ENCODE peak calls at places on chromosomes 7 and 10, in seven cellular contexts. A is IMR-90, O is mammary epithelial cell, R is stomach, Y is heart left ventricle, C is OCI-LY7, J is PC-9. H is an unnamed sample.

GRCh38 chr7:121305109-121305508 is 23.7 kb upstream of the WNT16 start:
- DNase-seq in O (no peak), C (no peak), Y (no peak), A (peak), R (no peak), J (no peak), H (no peak)

GRCh38 chr7:42910306-42910705 is 1.6 kb downstream of the C7orf25 start:
- DNase-seq in C (no peak), O (no peak), J (no peak), Y (no peak), A (no peak), R (no peak), H (no peak)

GRCh38 chr7:27560706-27561235 is 101.9 kb downstream of the HIBADH start:
- DNase-seq in J (no peak), C (no peak), Y (no peak), R (no peak), O (peak), A (peak), H (no peak)

GRCh38 chr7:749121-749520 is 22.0 kb upstream of the PRKAR1B start:
- DNase-seq in C (no peak), A (no peak), O (no peak), R (peak), Y (no peak), J (no peak), H (peak)

GRCh38 chr10:91907914-91908357 is 1.4 kb downstream of the FGFBP3 start:
- DNase-seq in Y (no peak), C (no peak), J (no peak), A (no peak), O (no peak), R (no peak), H (no peak)

GRCh38 chr7:7567898-7568531 is 1.3 kb downstream of the MIOS start:
- DNase-seq in R (no peak), O (no peak), A (no peak), J (peak), Y (no peak), C (peak), H (no peak)

GRCh38 chr7:56493704-56494450 is 377.7 kb upstream of the NUPR2 start:
- DNase-seq in A (no peak), Y (no peak), J (no peak), O (no peak), C (no peak), R (no peak), H (no peak)

GRCh38 chr7:106987777-106988176 is 56.7 kb upstream of the PRKAR2B start:
- DNase-seq in O (no peak), J (no peak), C (no peak), Y (no peak), A (no peak), R (no peak), H (no peak)

GRCh38 chr10:43888551-43888950 is 239.9 kb upstream of the ZNF32 start:
- DNase-seq in C (no peak), R (no peak), Y (no peak), A (peak), O (peak), J (no peak), H (no peak)

GRCh38 chr10:88019753-88020152 is 156.3 kb downstream of the PTEN start:
- DNase-seq in Y (no peak), O (no peak), J (no peak), C (no peak), R (no peak), A (peak), H (no peak)

GRCh38 chr10:17412323-17412722 is 42.1 kb downstream of the ST8SIA6 start:
- DNase-seq in A (no peak), Y (no peak), O (no peak), J (no peak), C (no peak), R (no peak), H (no peak)

GRCh38 chr10:72009062-72009429 is 44.9 kb downstream of the CHST3 start:
- DNase-seq in R (no peak), A (no peak), O (peak), C (no peak), Y (no peak), J (no peak), H (no peak)

GRCh38 chr7:156650042-156650441 is 9.5 kb downstream of the RNF32 start:
- DNase-seq in J (no peak), A (no peak), Y (no peak), R (peak), C (no peak), O (no peak), H (no peak)

GRCh38 chr7:157140118-157140905 is 1.6 kb downstream of the UBE3C start:
- DNase-seq in J (no peak), R (no peak), C (peak), O (no peak), Y (no peak), A (no peak), H (no peak)

GRCh38 chr10:12644380-12645144 is 295.2 kb downstream of the CAMK1D start:
- DNase-seq in O (no peak), Y (no peak), R (no peak), C (no peak), A (no peak), J (no peak), H (no peak)

GRCh38 chr7:44724276-44724675 is 24.4 kb upstream of the ZMIZ2 start:
- DNase-seq in A (no peak), C (no peak), J (no peak), Y (no peak), O (no peak), R (no peak), H (no peak)

GRCh38 chr10:86078639-86079035 is 288.0 kb downstream of the GRID1 start:
- DNase-seq in Y (no peak), O (no peak), A (no peak), C (no peak), R (peak), J (no peak), H (no peak)

GRCh38 chr10:97708976-97709745 is 4.4 kb upstream of the MARVELD1 start:
- DNase-seq in C (peak), Y (peak), R (peak), A (peak), O (no peak), J (peak), H (no peak)

GRCh38 chr10:93712593-93712992 is 10.2 kb upstream of the FRA10AC1 start:
- DNase-seq in J (no peak), A (no peak), Y (no peak), R (no peak), C (no peak), O (no peak), H (no peak)

GRCh38 chr10:124825702-124826101 is 24.1 kb downstream of the ABRAXAS2 start:
- DNase-seq in Y (no peak), C (no peak), O (no peak), J (no peak), A (no peak), R (no peak), H (no peak)

GRCh38 chr10:114311496-114312195 is 72.6 kb downstream of the VWA2 start:
- DNase-seq in J (no peak), A (no peak), C (no peak), O (no peak), R (no peak), Y (no peak), H (no peak)

GRCh38 chr7:120843121-120843520 is 14.8 kb downstream of the TSPAN12 start:
- DNase-seq in C (no peak), R (no peak), Y (no peak), A (peak), J (no peak), O (no peak), H (no peak)

GRCh38 chr10:125824736-125825135 is 1.4 kb downstream of the BCCIP start:
- DNase-seq in O (peak), Y (no peak), R (no peak), A (peak), J (peak), C (no peak), H (no peak)

GRCh38 chr7:155377837-155378579 is 79.9 kb upstream of the EN2 start:
- DNase-seq in Y (peak), O (peak), C (no peak), J (no peak), R (no peak), A (peak), H (no peak)
- H3K4me3 ChIP-seq in Y (no peak), O (no peak), C (no peak), J (no peak), R (peak), A (no peak), H (peak)

GRCh38 chr10:81920213-81920829 is 45.3 kb downstream of the NRG3 start:
- DNase-seq in J (no peak), C (peak), R (no peak), Y (no peak), A (no peak), O (no peak), H (no peak)
- TF ChIP-seq CTCF in J (peak), C (peak), R (no peak), Y (no peak), A (no peak), O (no peak), H (peak)

GRCh38 chr7:95412075-95412474 is 15.9 kb upstream of the PON3 start:
- DNase-seq in A (no peak), R (no peak), J (no peak), C (no peak), O (no peak), Y (no peak), H (no peak)
- H3K4me3 ChIP-seq in A (no peak), R (no peak), J (no peak), C (no peak), O (no peak), Y (no peak), H (no peak)

GRCh38 chr10:54402576-54402975 is 398.5 kb downstream of the PCDH15 start:
- DNase-seq in J (no peak), A (peak), Y (no peak), C (peak), R (no peak), O (peak), H (peak)
- TF ChIP-seq CTCF in J (peak), A (peak), Y (peak), C (peak), R (no peak), O (peak), H (peak)

GRCh38 chr10:62814901-62815372 is 1.2 kb downstream of the EGR2 start:
- DNase-seq in R (no peak), Y (peak), O (no peak), A (no peak), J (no peak), C (no peak), H (no peak)
- H3K4me3 ChIP-seq in R (peak), Y (peak), O (peak), A (peak), J (no peak), C (peak), H (no peak)

GRCh38 chr10:129955591-129956284 is 8.3 kb downstream of the EBF3 start:
- DNase-seq in A (no peak), Y (no peak), R (no peak), J (no peak), O (no peak), C (no peak), H (no peak)
- TF ChIP-seq CTCF in A (no peak), Y (no peak), R (no peak), J (no peak), O (no peak), C (no peak), H (peak)

DNA sequence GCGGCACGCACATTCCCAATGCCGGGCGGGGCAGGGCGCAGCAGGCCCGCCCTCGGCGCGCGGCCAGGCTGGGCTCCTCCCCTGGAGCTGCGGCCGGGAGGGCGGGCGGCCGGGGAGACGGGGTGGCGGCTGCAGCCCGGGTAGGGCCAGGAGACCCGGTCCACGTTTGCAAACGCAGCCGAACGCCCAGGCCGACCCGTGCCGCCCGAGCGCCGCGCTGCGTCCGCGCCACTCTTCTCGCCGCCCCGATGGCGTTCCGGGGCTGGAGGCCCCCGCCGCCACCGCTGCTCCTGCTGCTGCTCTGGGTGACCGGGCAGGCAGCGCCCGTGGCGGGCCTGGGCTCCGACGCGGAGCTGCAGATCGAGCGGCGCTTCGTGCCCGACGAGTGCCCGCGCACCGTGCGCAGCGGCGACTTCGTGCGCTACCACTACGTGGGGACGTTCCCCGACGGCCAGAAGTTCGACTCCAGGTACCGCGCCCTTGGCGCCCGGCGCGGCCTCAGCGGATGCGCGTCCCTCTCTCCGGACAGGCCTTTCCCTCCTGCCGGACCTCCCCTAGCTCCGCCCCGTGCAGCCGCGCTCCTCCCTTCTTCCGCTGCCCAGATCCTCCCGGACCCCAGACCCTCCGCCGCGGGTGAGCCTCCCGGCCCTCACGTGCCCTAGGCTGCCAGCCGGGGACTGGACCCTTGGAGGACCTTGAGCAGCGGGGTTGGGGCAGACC is at the start of gene FKBP9:
- DNase-seq in J (peak), O (peak), C (no peak), R (peak), Y (peak), A (peak), H (no peak)
- H3K4me3 ChIP-seq in J (peak), O (peak), C (no peak), R (peak), Y (peak), A (peak), H (peak)

GRCh38 chr10:21599582-21599981 is 65.5 kb downstream of the MLLT10 start:
- DNase-seq in C (no peak), O (no peak), R (no peak), J (no peak), Y (no peak), A (no peak), H (no peak)
- TF ChIP-seq CTCF in C (no peak), O (no peak), R (no peak), J (no peak), Y (no peak), A (no peak), H (no peak)

GRCh38 chr10:49528977-49529506 is 9.9 kb downstream of the ERCC6 start:
- DNase-seq in R (no peak), J (no peak), C (no peak), O (no peak), Y (no peak), A (no peak), H (no peak)

GRCh38 chr10:49532461-49532860 is 6.5 kb downstream of the ERCC6 start:
- DNase-seq in C (no peak), A (no peak), O (no peak), J (no peak), Y (no peak), R (no peak), H (no peak)

GRCh38 chr10:49539320-49539885 is 482 bp upstream of the ERCC6 start:
- DNase-seq in A (peak), J (peak), Y (peak), O (peak), R (peak), C (peak), H (peak)

GRCh38 chr10:49538381-49539319 is at the start of gene ERCC6:
- DNase-seq in C (peak), Y (peak), J (peak), A (peak), R (peak), O (peak), H (peak)

GRCh38 chr10:49534670-49535381 is 4.1 kb downstream of the ERCC6 start:
- DNase-seq in C (peak), A (peak), R (no peak), O (peak), Y (no peak), J (no peak), H (no peak)
- H3K4me3 ChIP-seq in C (peak), A (no peak), R (no peak), O (no peak), Y (no peak), J (no peak), H (no peak)